ENCODE peak calls at places on chromosomes 13 and 19, in five cellular contexts. A is ACHN, M is HepG2, I is iris pigment epithelial cell, Y is AG04450. C is an unnamed sample.
A peak's percentile ranks its signal among the peaks of the same experiment; 100 is the strongest.

GRCh38 chr13:73090116-73090811 is 31.5 kb downstream of the KLF5 start:
- DNase-seq in A (peak; percentile 91), M (peak; percentile 95), I (peak; percentile 87), Y (peak; percentile 48), C (peak; percentile 72)

GRCh38 chr19:10392120-10392519 is 11.2 kb downstream of the CDC37 start:
- DNase-seq in A (no peak), M (no peak), I (no peak), Y (no peak), C (no peak)

GRCh38 chr13:109654341-109655205 is 131.8 kb downstream of the IRS2 start:
- DNase-seq in A (no peak), M (no peak), I (peak; percentile 85), Y (no peak), C (peak; percentile 63)

GRCh38 chr19:17220207-17220758 is 5.1 kb downstream of the USE1 start:
- DNase-seq in A (peak; percentile 30), M (no peak), I (peak; percentile 84), Y (no peak), C (peak; percentile 73)

GRCh38 chr19:7722231-7722651 is 9.7 kb downstream of the CLEC4G start:
- DNase-seq in A (no peak), M (no peak), I (no peak), Y (no peak), C (no peak)

GRCh38 chr19:19113040-19113541 is 25.2 kb downstream of the TMEM161A start:
- DNase-seq in A (peak; percentile 39), M (peak; percentile 75), I (peak; percentile 58), Y (peak; percentile 46), C (peak; percentile 28)

GRCh38 chr13:33348366-33348765 is 62.8 kb upstream of the STARD13 start:
- DNase-seq in A (no peak), M (no peak), I (peak; percentile 64), Y (peak; percentile 65), C (no peak)

GRCh38 chr19:44961821-44962220 is 6.6 kb downstream of the CLPTM1 start:
- DNase-seq in A (no peak), M (no peak), I (no peak), Y (no peak), C (no peak)

GRCh38 chr19:36876993-36877938 is 26.6 kb downstream of the ZNF345 start:
- DNase-seq in A (no peak), M (no peak), I (no peak), Y (no peak), C (no peak)

GRCh38 chr19:41701401-41702075 is 6.9 kb upstream of the CEACAM5 start:
- DNase-seq in A (peak; percentile 49), M (no peak), I (no peak), Y (no peak), C (peak; percentile 85)

GRCh38 chr13:30618186-30618937 is 642 bp downstream of the USPL1 start:
- DNase-seq in A (peak; percentile 23), M (peak; percentile 4), I (no peak), Y (no peak), C (no peak)

GRCh38 chr13:102333320-102334181 is 68.3 kb downstream of the FGF14 start:
- DNase-seq in A (no peak), M (no peak), I (no peak), Y (no peak), C (peak; percentile 30)

GRCh38 chr13:30026093-30026492 is 175.7 kb upstream of the UBL3 start:
- DNase-seq in A (no peak), M (no peak), I (peak; percentile 70), Y (peak; percentile 57), C (no peak)